ENCODE peak calls at places on chromosomes 12 and 14, in ten cellular contexts. B is CD8-positive, alpha-beta T cell; D is WERI-Rb-1; Q is stomach; M is heart left ventricle; Y is HepG2; E is brain microvascular endothelial cell; C is Panc1; X is PC-9; Z is tibial artery. V is an unnamed sample.

GRCh38 chr12:51855586-51856428 is 7.3 kb upstream of the FIGNL2 start:
- DNase-seq in B (no peak), D (no peak), Q (no peak), M (no peak), Y (peak; percentile 58), E (no peak), C (no peak), X (no peak), Z (no peak), V (no peak)

GRCh38 chr14:65937079-65937803 is 524.7 kb downstream of the FUT8 start:
- DNase-seq in B (no peak), D (no peak), Q (no peak), M (no peak), Y (no peak), E (no peak), C (no peak), X (no peak), Z (no peak), V (no peak)

GRCh38 chr14:95562892-95563685 is 28.2 kb downstream of the GLRX5 start:
- DNase-seq in B (no peak), D (no peak), Q (peak; percentile 43), M (no peak), Y (peak; percentile 55), E (peak; percentile 32), C (no peak), X (no peak), Z (no peak), V (peak; percentile 65)

GRCh38 chr12:6444031-6444430 is 724 bp upstream of the CD27 start:
- DNase-seq in B (no peak), D (no peak), Q (no peak), M (no peak), Y (no peak), E (no peak), C (no peak), X (no peak), Z (no peak), V (no peak)

GRCh38 chr14:23532658-23533057 is 18.9 kb downstream of the ZFHX2 start:
- DNase-seq in B (no peak), D (no peak), Q (no peak), M (no peak), Y (no peak), E (no peak), C (no peak), X (no peak), Z (no peak), V (no peak)

GRCh38 chr12:123057505-123058265 is 77.2 kb downstream of the ARL6IP4 start:
- DNase-seq in B (no peak), D (peak; percentile 44), Q (no peak), M (no peak), Y (no peak), E (no peak), C (no peak), X (no peak), Z (no peak), V (peak; percentile 80)

GRCh38 chr14:60654303-60654925 is 5.1 kb upstream of the SIX1 start:
- DNase-seq in B (no peak), D (no peak), Q (no peak), M (no peak), Y (no peak), E (no peak), C (no peak), X (no peak), Z (no peak), V (no peak)

GRCh38 chr14:91754819-91755218 is 22.9 kb upstream of the CATSPERB start:
- DNase-seq in B (no peak), D (no peak), Q (peak; percentile 72), M (no peak), Y (no peak), E (no peak), C (no peak), X (no peak), Z (no peak), V (no peak)

GRCh38 chr12:65609359-65609771 is 214.9 kb upstream of the HMGA2 start:
- DNase-seq in B (no peak), D (no peak), Q (no peak), M (no peak), Y (no peak), E (peak; percentile 95), C (no peak), X (peak; percentile 84), Z (no peak), V (no peak)

GRCh38 chr14:54001189-54001878 is 44.7 kb upstream of the BMP4 start:
- DNase-seq in B (no peak), D (no peak), Q (no peak), M (no peak), Y (peak; percentile 72), E (no peak), C (no peak), X (no peak), Z (no peak), V (no peak)
- TF ChIP-seq CTCF in B (no peak), D (peak; percentile 11), Q (no peak), M (no peak), Y (peak; percentile 48), E (no peak), C (peak; percentile 5), X (no peak), Z (no peak), V (no peak)

DNA sequence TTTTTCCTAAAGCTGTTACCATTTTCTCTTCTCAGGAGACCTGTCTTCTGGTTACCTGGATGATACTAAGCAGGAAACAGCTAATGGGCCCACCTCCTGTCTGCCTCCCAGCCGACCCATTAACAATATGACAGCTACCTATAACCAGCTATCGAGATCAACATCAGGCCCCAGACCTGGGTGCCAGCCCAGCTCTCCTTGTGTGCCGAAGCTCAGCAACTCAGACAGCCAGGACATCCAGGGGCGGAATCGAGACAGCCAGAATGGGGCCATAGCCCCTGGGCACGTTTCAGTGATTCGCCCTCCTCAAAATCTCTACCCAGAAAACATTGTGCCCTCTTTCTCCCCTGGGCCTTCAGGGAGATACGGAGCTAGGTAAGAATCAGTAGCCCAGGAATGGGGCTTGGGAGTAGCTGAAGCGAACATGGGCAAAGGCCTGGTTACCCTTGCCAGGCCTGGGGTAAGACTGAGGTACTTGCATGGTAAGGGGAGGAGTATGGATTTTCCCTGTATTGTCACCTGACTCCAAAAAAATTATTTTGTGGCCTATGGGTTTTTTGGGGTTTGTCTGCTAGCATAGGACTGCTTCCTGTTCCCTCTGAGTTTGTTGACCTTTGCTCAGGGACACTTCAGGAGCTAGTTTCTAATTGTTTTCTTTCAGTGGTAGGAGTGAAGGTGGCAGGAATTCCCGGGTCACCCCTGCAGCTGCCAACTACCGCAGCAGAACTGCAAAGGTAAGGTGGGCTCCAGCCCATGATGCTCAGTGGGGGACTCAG is 26.6 kb downstream of the TRAFD1 start:
- DNase-seq in B (no peak), D (no peak), Q (no peak), M (no peak), Y (no peak), E (no peak), C (no peak), X (no peak), Z (no peak), V (no peak)
- H3K36me3 ChIP-seq in B (peaks cover 35% of the 10 kb centered on the region), D (peaks cover 59% of the 10 kb centered on the region), Q (peaks cover 81% of the 10 kb centered on the region), M (peaks cover 79% of the 10 kb centered on the region), Y (peaks cover 40% of the 10 kb centered on the region), E (peaks cover 59% of the 10 kb centered on the region), C (peaks cover 2% of the 10 kb centered on the region), X (peaks cover 46% of the 10 kb centered on the region), Z (peaks cover 87% of the 10 kb centered on the region), V (peaks cover 53% of the 10 kb centered on the region)

DNA sequence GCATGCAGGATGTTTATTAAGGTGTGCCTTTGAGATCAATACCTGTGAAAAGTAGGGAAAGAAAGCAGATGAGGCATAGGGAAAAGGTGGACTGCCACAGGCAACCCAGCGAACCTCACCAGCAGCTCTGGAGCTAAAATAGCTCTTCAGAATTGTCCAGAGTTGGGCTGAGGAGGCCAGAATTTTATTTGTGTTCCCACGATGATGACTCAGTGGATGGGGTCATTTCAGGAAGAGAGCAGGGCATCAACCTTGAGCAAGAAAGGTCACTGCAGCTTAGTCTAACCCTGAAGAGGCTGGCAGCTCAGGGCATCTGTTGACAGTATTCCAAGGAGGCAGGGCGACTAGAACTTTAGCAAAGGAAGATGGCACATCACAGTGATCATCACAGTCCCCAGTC is 696.1 kb downstream of the DIO2 start:
- DNase-seq in B (no peak), D (no peak), Q (no peak), M (no peak), Y (no peak), E (peak; percentile 24), C (no peak), X (no peak), Z (no peak), V (no peak)
- H3K27ac ChIP-seq in B (no peak overlapping the region), D (no peak overlapping the region), Q (no peak overlapping the region), M (no peak overlapping the region), Y (no peak overlapping the region), E (peak overlapping the region; percentile 67), C (no peak overlapping the region), X (no peak overlapping the region), Z (no peak overlapping the region), V (no peak overlapping the region)

GRCh38 chr12:57214398-57214781 is 2.2 kb upstream of the NXPH4 start:
- DNase-seq in B (peak; percentile 67), D (peak; percentile 77), Q (peak; percentile 69), M (peak; percentile 66), Y (peak; percentile 51), E (peak; percentile 45), C (no peak), X (no peak), Z (peak; percentile 81), V (peak; percentile 61)

GRCh38 chr12:57215668-57216013 is 953 bp upstream of the NXPH4 start:
- DNase-seq in B (peak; percentile 34), D (peak; percentile 37), Q (no peak), M (no peak), Y (no peak), E (no peak), C (no peak), X (no peak), Z (no peak), V (no peak)

GRCh38 chr12:57216931-57217871 is 607 bp downstream of the NXPH4 start:
- DNase-seq in B (peak; percentile 31), D (no peak), Q (no peak), M (no peak), Y (no peak), E (no peak), C (no peak), X (no peak), Z (no peak), V (no peak)

GRCh38 chr12:57215065-57215464 is 1.5 kb upstream of the NXPH4 start:
- DNase-seq in B (no peak), D (no peak), Q (no peak), M (no peak), Y (no peak), E (no peak), C (no peak), X (no peak), Z (no peak), V (no peak)

DNA sequence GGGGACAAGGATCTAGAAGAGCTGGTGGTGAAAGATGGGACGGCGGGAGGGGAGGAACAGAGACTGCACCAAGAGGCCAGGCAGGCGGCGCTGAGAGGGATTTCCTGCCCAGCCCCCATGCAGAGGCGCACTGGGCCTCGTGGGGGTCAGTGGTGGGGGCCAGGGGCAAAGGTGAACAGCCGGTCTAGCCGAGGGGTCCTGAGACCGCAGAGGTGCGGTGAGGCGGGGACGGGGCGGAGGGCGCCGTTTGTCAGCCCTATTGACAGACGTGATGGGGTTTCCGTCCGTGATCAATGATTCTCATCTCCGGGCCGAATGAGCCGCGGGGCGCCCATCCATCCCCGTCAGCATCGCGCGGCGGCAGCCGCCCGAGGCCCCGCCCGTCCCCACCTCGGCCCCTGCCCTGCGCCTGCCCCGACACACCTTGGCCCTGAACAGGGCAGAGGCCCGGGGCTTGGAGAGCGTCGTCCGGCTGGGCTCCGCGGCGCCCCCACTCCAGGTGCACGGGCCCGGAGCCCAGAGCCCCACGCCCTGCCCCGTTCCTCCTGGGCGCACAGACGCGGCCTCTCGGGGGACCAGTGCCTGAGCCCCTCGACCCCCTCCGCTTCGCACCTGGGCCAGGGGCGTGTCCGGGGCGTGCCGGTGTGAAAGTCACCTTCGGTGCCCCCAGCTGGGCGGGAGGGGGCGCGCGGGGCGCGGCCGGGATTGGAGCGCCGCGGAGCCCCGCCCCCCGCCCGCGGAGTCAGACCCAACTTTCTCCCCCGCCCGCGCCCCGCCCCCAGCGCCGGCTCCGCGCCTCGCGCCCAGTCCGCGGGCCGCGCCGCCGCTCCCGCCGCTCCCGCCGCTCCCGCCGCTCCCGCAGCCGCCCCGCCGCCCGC is at the start of gene NXPH4:
- DNase-seq in B (peak; percentile 56), D (peak; percentile 67), Q (peak; percentile 47), M (peak; percentile 72), Y (no peak), E (no peak), C (no peak), X (no peak), Z (no peak), V (no peak)
- TF ChIP-seq CTCF in B (no peak), D (no peak), Q (no peak), M (no peak), Y (peak; percentile 33), E (no peak), C (no peak), X (no peak), Z (no peak), V (no peak)

V was measured in lung.